ENCODE peak calls at places on chromosomes 12 and 14, in four cellular contexts. Z is NCI-H146, T is cardiac muscle cell, Q is nucleus accumbens. F is an unnamed sample.

GRCh38 chr12:52020539-52021336 is 14.0 kb downstream of the TAMALIN start:
- DNase-seq in Z (peak), T (peak), Q (peak), F (peak)

GRCh38 chr14:75978249-75978731 is 3.5 kb downstream of the TGFB3 start:
- DNase-seq in Q (no peak), T (no peak), Z (no peak), F (no peak)

GRCh38 chr12:25859976-25860375 is 98.5 kb upstream of the RASSF8 start:
- DNase-seq in Q (no peak), Z (no peak), T (no peak), F (no peak)

GRCh38 chr12:66301944-66302826 is at the start of gene HELB:
- DNase-seq in Z (peak), Q (peak), T (peak), F (peak)

GRCh38 chr12:128727999-128728398 is 95.8 kb downstream of the SLC15A4 start:
- DNase-seq in Q (no peak), Z (no peak), T (no peak), F (no peak)

GRCh38 chr14:102833991-102834390 is 56.7 kb downstream of the TRAF3 start:
- DNase-seq in Q (no peak), Z (no peak), T (no peak), F (no peak)

GRCh38 chr12:92596388-92596787 is 106.4 kb upstream of the PLEKHG7 start:
- DNase-seq in Z (no peak), T (peak), Q (no peak), F (no peak)

GRCh38 chr12:25131270-25131669 is 63.7 kb downstream of the DNAI7 start:
- DNase-seq in Z (no peak), T (no peak), Q (no peak), F (no peak)

GRCh38 chr14:94171208-94171607 is 2.9 kb upstream of the PPP4R4 start:
- DNase-seq in T (no peak), Z (no peak), Q (no peak), F (no peak)

GRCh38 chr14:93160353-93160801 is 24.3 kb downstream of the MOAP1 start:
- DNase-seq in Z (peak), Q (no peak), T (peak), F (no peak)

GRCh38 chr14:75259510-75259855 is 19.1 kb upstream of the FOS start:
- DNase-seq in Q (no peak), Z (peak), T (peak), F (no peak)

GRCh38 chr12:13887774-13888388 is 93.5 kb downstream of the GRIN2B start:
- DNase-seq in Z (no peak), Q (no peak), T (no peak), F (no peak)

GRCh38 chr14:44898547-44898946 is 63.2 kb downstream of the KLHL28 start:
- DNase-seq in Z (no peak), Q (no peak), T (no peak), F (no peak)

GRCh38 chr14:77026166-77026929 is 2.2 kb downstream of the IRF2BPL start:
- DNase-seq in Z (no peak), T (peak), Q (peak), F (peak)